ENCODE peak calls at places on chromosomes 6 and 20, in six cellular contexts. One of them, this sample, is unnamed.

GRCh38 chr6:154169193-154169847 is 130.3 kb downstream of the OPRM1 start:
- DNase-seq in PC-3: no peak
- DNase-seq in CD8-positive, alpha-beta T cell: no peak
- DNase-seq in brain microvascular endothelial cell: no peak
- DNase-seq in tibial artery: no peak
- DNase-seq in IMR-90: no peak
- DNase-seq in this sample: no peak

GRCh38 chr20:39032997-39033396 is 70.9 kb downstream of the DHX35 start:
- DNase-seq in IMR-90: no peak
- DNase-seq in brain microvascular endothelial cell: no peak
- DNase-seq in PC-3: no peak
- DNase-seq in CD8-positive, alpha-beta T cell: no peak
- DNase-seq in tibial artery: no peak
- DNase-seq in this sample: no peak

GRCh38 chr6:121523628-121524027 is 88.2 kb downstream of the GJA1 start:
- DNase-seq in IMR-90: peak; percentile 14
- DNase-seq in brain microvascular endothelial cell: peak; percentile 75
- DNase-seq in PC-3: no peak
- DNase-seq in CD8-positive, alpha-beta T cell: no peak
- DNase-seq in tibial artery: no peak
- DNase-seq in this sample: no peak

GRCh38 chr6:10522929-10523573 is 1.9 kb downstream of the GCNT2 start:
- DNase-seq in PC-3: no peak
- DNase-seq in IMR-90: no peak
- DNase-seq in CD8-positive, alpha-beta T cell: no peak
- DNase-seq in tibial artery: no peak
- DNase-seq in brain microvascular endothelial cell: no peak
- DNase-seq in this sample: no peak

GRCh38 chr6:136501081-136501480 is 49.1 kb downstream of the MAP7 start:
- DNase-seq in IMR-90: no peak
- DNase-seq in brain microvascular endothelial cell: no peak
- DNase-seq in tibial artery: no peak
- DNase-seq in CD8-positive, alpha-beta T cell: no peak
- DNase-seq in PC-3: no peak
- DNase-seq in this sample: no peak

GRCh38 chr6:113642714-113643442 is 214.3 kb upstream of the MARCKS start:
- DNase-seq in tibial artery: no peak
- DNase-seq in IMR-90: peak; percentile 28
- DNase-seq in brain microvascular endothelial cell: no peak
- DNase-seq in CD8-positive, alpha-beta T cell: no peak
- DNase-seq in PC-3: peak; percentile 67
- DNase-seq in this sample: no peak

GRCh38 chr6:35751594-35751993 is 14.8 kb downstream of the ARMC12 start:
- DNase-seq in brain microvascular endothelial cell: no peak
- DNase-seq in tibial artery: no peak
- DNase-seq in PC-3: no peak
- DNase-seq in CD8-positive, alpha-beta T cell: no peak
- DNase-seq in IMR-90: no peak
- DNase-seq in this sample: no peak

GRCh38 chr20:20441259-20441658 is 73.4 kb downstream of the INSM1 start:
- DNase-seq in tibial artery: no peak
- DNase-seq in IMR-90: no peak
- DNase-seq in PC-3: no peak
- DNase-seq in CD8-positive, alpha-beta T cell: no peak
- DNase-seq in brain microvascular endothelial cell: no peak
- DNase-seq in this sample: no peak

GRCh38 chr6:158475344-158476302 is 84.3 kb upstream of the TMEM181 start:
- DNase-seq in CD8-positive, alpha-beta T cell: no peak
- DNase-seq in PC-3: peak; percentile 67
- DNase-seq in brain microvascular endothelial cell: peak; percentile 38
- DNase-seq in tibial artery: no peak
- DNase-seq in IMR-90: peak; percentile 57
- DNase-seq in this sample: peak; percentile 57

GRCh38 chr6:69290116-69290515 is 506.7 kb downstream of the LMBRD1 start:
- DNase-seq in IMR-90: no peak
- DNase-seq in tibial artery: no peak
- DNase-seq in PC-3: no peak
- DNase-seq in CD8-positive, alpha-beta T cell: no peak
- DNase-seq in brain microvascular endothelial cell: no peak
- DNase-seq in this sample: no peak

GRCh38 chr20:32506721-32507120 is 78.4 kb downstream of the NOL4L start:
- DNase-seq in brain microvascular endothelial cell: no peak
- DNase-seq in IMR-90: no peak
- DNase-seq in PC-3: no peak
- DNase-seq in tibial artery: no peak
- DNase-seq in CD8-positive, alpha-beta T cell: no peak
- DNase-seq in this sample: no peak

GRCh38 chr6:87722831-87723726 is 21.0 kb upstream of the AKIRIN2 start:
- DNase-seq in tibial artery: peak; percentile 71
- DNase-seq in PC-3: peak; percentile 97
- DNase-seq in IMR-90: peak; percentile 95
- DNase-seq in brain microvascular endothelial cell: peak; percentile 84
- DNase-seq in CD8-positive, alpha-beta T cell: no peak
- DNase-seq in this sample: peak; percentile 79

GRCh38 chr6:164409309-164410009 is 899.9 kb downstream of the C6orf118 start:
- DNase-seq in CD8-positive, alpha-beta T cell: no peak
- DNase-seq in brain microvascular endothelial cell: no peak
- DNase-seq in tibial artery: no peak
- DNase-seq in IMR-90: no peak
- DNase-seq in PC-3: no peak
- DNase-seq in this sample: no peak

GRCh38 chr6:131761061-131761761 is 46.6 kb upstream of the ENPP1 start:
- DNase-seq in PC-3: peak; percentile 67
- DNase-seq in CD8-positive, alpha-beta T cell: no peak
- DNase-seq in brain microvascular endothelial cell: peak; percentile 9
- DNase-seq in tibial artery: no peak
- DNase-seq in IMR-90: peak; percentile 89
- DNase-seq in this sample: no peak

GRCh38 chr20:32626859-32627636 is 41.9 kb upstream of the NOL4L start:
- DNase-seq in IMR-90: no peak
- DNase-seq in brain microvascular endothelial cell: no peak
- DNase-seq in PC-3: no peak
- DNase-seq in tibial artery: no peak
- DNase-seq in CD8-positive, alpha-beta T cell: no peak
- DNase-seq in this sample: no peak

GRCh38 chr20:62824476-62825287 is 7.8 kb downstream of the COL9A3 start:
- DNase-seq in brain microvascular endothelial cell: no peak
- DNase-seq in IMR-90: no peak
- DNase-seq in PC-3: peak; percentile 42
- DNase-seq in tibial artery: no peak
- DNase-seq in CD8-positive, alpha-beta T cell: peak; percentile 23
- DNase-seq in this sample: no peak

GRCh38 chr20:63977392-63978276 is 1.8 kb downstream of the SAMD10 start:
- DNase-seq in CD8-positive, alpha-beta T cell: peak; percentile 52
- DNase-seq in tibial artery: no peak
- DNase-seq in brain microvascular endothelial cell: peak; percentile 83
- DNase-seq in IMR-90: peak; percentile 88
- DNase-seq in PC-3: peak; percentile 51
- DNase-seq in this sample: no peak

GRCh38 chr6:153069897-153070296 is 61.2 kb downstream of the RGS17 start:
- DNase-seq in brain microvascular endothelial cell: no peak
- DNase-seq in IMR-90: no peak
- DNase-seq in CD8-positive, alpha-beta T cell: no peak
- DNase-seq in tibial artery: no peak
- DNase-seq in PC-3: no peak
- DNase-seq in this sample: no peak

GRCh38 chr6:35037289-35038038 is 103.7 kb downstream of the TCP11 start:
- DNase-seq in CD8-positive, alpha-beta T cell: no peak
- DNase-seq in IMR-90: no peak
- DNase-seq in tibial artery: peak; percentile 11
- DNase-seq in brain microvascular endothelial cell: no peak
- DNase-seq in PC-3: no peak
- DNase-seq in this sample: no peak

GRCh38 chr20:59101956-59102355 is 59.4 kb upstream of the PRELID3B start:
- DNase-seq in brain microvascular endothelial cell: no peak
- DNase-seq in IMR-90: no peak
- DNase-seq in PC-3: no peak
- DNase-seq in CD8-positive, alpha-beta T cell: no peak
- DNase-seq in tibial artery: no peak
- DNase-seq in this sample: no peak

GRCh38 chr20:63547484-63548480 is at the start of gene SRMS:
- DNase-seq in brain microvascular endothelial cell: no peak
- DNase-seq in tibial artery: no peak
- DNase-seq in PC-3: peak; percentile 15
- DNase-seq in CD8-positive, alpha-beta T cell: no peak
- DNase-seq in IMR-90: no peak
- DNase-seq in this sample: no peak

GRCh38 chr20:17227669-17228623 is 1.1 kb downstream of the PCSK2 start:
- DNase-seq in brain microvascular endothelial cell: no peak
- DNase-seq in CD8-positive, alpha-beta T cell: no peak
- DNase-seq in IMR-90: peak; percentile 1
- DNase-seq in tibial artery: no peak
- DNase-seq in PC-3: no peak
- DNase-seq in this sample: no peak

GRCh38 chr20:18853946-18854646 is 40.5 kb downstream of the SCP2D1 start:
- DNase-seq in brain microvascular endothelial cell: no peak
- DNase-seq in CD8-positive, alpha-beta T cell: no peak
- DNase-seq in IMR-90: no peak
- DNase-seq in tibial artery: no peak
- DNase-seq in PC-3: no peak
- DNase-seq in this sample: no peak

GRCh38 chr20:37807901-37808751 is 94.8 kb upstream of the VSTM2L start:
- DNase-seq in CD8-positive, alpha-beta T cell: no peak
- DNase-seq in PC-3: no peak
- DNase-seq in IMR-90: no peak
- DNase-seq in brain microvascular endothelial cell: no peak
- DNase-seq in tibial artery: no peak
- DNase-seq in this sample: no peak

GRCh38 chr20:10673831-10674683 is at the start of gene JAG1:
- DNase-seq in IMR-90: peak; percentile 95
- DNase-seq in CD8-positive, alpha-beta T cell: peak; percentile 16
- DNase-seq in tibial artery: peak; percentile 98
- DNase-seq in brain microvascular endothelial cell: peak; percentile 92
- DNase-seq in PC-3: peak; percentile 99
- DNase-seq in this sample: peak; percentile 60

GRCh38 chr6:17032595-17033591 is 69.0 kb upstream of the STMND1 start:
- DNase-seq in tibial artery: peak; percentile 87
- DNase-seq in CD8-positive, alpha-beta T cell: no peak
- DNase-seq in IMR-90: peak; percentile 95
- DNase-seq in PC-3: peak; percentile 91
- DNase-seq in brain microvascular endothelial cell: peak; percentile 95
- DNase-seq in this sample: peak; percentile 85

GRCh38 chr6:130620338-130620781 is 206.8 kb upstream of the SMLR1 start:
- DNase-seq in brain microvascular endothelial cell: no peak
- DNase-seq in tibial artery: no peak
- DNase-seq in CD8-positive, alpha-beta T cell: no peak
- DNase-seq in IMR-90: no peak
- DNase-seq in PC-3: peak; percentile 41
- DNase-seq in this sample: peak; percentile 67

GRCh38 chr6:168050861-168051586 is 28.0 kb downstream of the FRMD1 start:
- DNase-seq in PC-3: no peak
- DNase-seq in tibial artery: no peak
- DNase-seq in CD8-positive, alpha-beta T cell: no peak
- DNase-seq in IMR-90: no peak
- DNase-seq in brain microvascular endothelial cell: no peak
- DNase-seq in this sample: no peak

GRCh38 chr20:38790210-38791053 is 15.1 kb upstream of the PPP1R16B start:
- DNase-seq in tibial artery: no peak
- DNase-seq in brain microvascular endothelial cell: peak; percentile 25
- DNase-seq in CD8-positive, alpha-beta T cell: peak; percentile 26
- DNase-seq in PC-3: peak; percentile 69
- DNase-seq in IMR-90: peak; percentile 38
- DNase-seq in this sample: no peak

GRCh38 chr20:44650777-44651493 is 564 bp downstream of the ADA start:
- DNase-seq in brain microvascular endothelial cell: no peak
- DNase-seq in tibial artery: no peak
- DNase-seq in PC-3: no peak
- DNase-seq in IMR-90: no peak
- DNase-seq in CD8-positive, alpha-beta T cell: peak; percentile 46
- DNase-seq in this sample: no peak

GRCh38 chr20:46438156-46438750 is 31.8 kb upstream of the ELMO2 start:
- DNase-seq in tibial artery: no peak
- DNase-seq in PC-3: peak; percentile 73
- DNase-seq in IMR-90: peak; percentile 32
- DNase-seq in CD8-positive, alpha-beta T cell: no peak
- DNase-seq in brain microvascular endothelial cell: peak; percentile 47
- DNase-seq in this sample: no peak
- TF ChIP-seq CTCF in tibial artery: no peak
- TF ChIP-seq CTCF in PC-3: peak; percentile 80
- TF ChIP-seq CTCF in IMR-90: peak; percentile 49
- TF ChIP-seq CTCF in CD8-positive, alpha-beta T cell: no peak
- TF ChIP-seq CTCF in brain microvascular endothelial cell: peak; percentile 58
- TF ChIP-seq CTCF in this sample: peak; percentile 45

DNA sequence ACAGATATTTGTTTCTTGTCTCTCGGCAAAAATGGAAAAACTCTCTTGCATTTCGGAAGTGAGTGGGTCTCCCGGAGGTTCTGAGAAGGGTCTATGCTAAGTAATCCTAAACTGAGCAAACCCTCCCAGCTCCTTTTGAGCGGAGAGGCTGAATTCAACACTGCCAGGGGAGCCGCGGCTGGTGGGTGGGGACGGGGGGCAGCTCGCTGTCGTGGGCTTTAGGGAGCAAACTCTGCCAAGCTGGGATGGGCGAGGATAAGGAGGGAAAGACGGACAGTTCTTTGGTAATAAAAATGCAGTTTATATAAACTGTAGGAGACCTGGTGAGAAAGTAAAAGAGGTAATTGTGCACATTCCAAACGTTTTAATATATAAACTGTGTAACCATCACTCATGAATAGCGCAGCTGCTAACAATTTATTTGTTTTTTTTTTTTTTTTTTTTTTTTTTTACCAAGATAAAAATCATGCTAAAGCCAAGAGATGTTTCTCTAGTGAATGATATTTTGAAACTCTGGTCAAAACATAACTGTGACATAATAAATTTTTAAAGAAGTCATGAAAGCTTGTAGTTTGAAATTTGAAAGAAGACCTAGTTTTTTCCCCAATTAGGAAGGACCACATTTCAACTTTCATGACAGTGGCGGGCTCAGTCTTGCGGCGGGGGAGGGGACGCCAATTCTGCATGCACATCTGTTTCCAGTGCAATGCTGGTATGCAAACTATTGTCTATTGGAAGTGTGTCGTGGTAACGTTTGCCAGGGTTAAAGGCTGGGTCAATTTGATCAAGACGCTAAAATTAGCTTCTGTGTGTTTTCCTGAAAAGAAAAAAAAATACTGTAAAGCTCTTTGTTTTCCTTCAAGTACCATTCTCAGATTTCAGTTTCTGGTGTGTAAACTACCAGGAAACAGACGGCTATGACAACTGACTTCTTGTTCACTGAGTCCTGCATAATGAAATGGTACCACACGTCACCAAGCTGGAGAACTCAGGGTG is 211.8 kb downstream of the FOXC1 start:
- DNase-seq in IMR-90: peak; percentile 31
- DNase-seq in CD8-positive, alpha-beta T cell: no peak
- DNase-seq in brain microvascular endothelial cell: peak; percentile 32
- DNase-seq in tibial artery: no peak
- DNase-seq in PC-3: no peak
- DNase-seq in this sample: peak; percentile 79
- H3K4me3 ChIP-seq in IMR-90: peak overlapping the region; percentile 24
- H3K4me3 ChIP-seq in CD8-positive, alpha-beta T cell: no peak overlapping the region
- H3K4me3 ChIP-seq in brain microvascular endothelial cell: peak overlapping the region; percentile 32
- H3K4me3 ChIP-seq in tibial artery: peak overlapping the region; percentile 39
- H3K4me3 ChIP-seq in PC-3: no peak overlapping the region
- H3K4me3 ChIP-seq in this sample: no peak overlapping the region

GRCh38 chr20:56629464-56630085 is 469 bp downstream of the TFAP2C start:
- DNase-seq in tibial artery: no peak
- DNase-seq in PC-3: peak; percentile 14
- DNase-seq in CD8-positive, alpha-beta T cell: no peak
- DNase-seq in IMR-90: no peak
- DNase-seq in brain microvascular endothelial cell: no peak
- DNase-seq in this sample: no peak
- H3K27me3 ChIP-seq in tibial artery: peaks cover 91% of the 10 kb centered on the region
- H3K27me3 ChIP-seq in PC-3: no peaks in the 10 kb centered on the region
- H3K27me3 ChIP-seq in CD8-positive, alpha-beta T cell: peaks cover 10% of the 10 kb centered on the region
- H3K27me3 ChIP-seq in IMR-90: peaks cover 85% of the 10 kb centered on the region
- H3K27me3 ChIP-seq in brain microvascular endothelial cell: peaks cover 67% of the 10 kb centered on the region
- H3K27me3 ChIP-seq in this sample: peaks cover 3% of the 10 kb centered on the region

GRCh38 chr20:57335392-57335791 is 5.8 kb downstream of the SPO11 start:
- DNase-seq in brain microvascular endothelial cell: no peak
- DNase-seq in PC-3: peak; percentile 45
- DNase-seq in CD8-positive, alpha-beta T cell: no peak
- DNase-seq in IMR-90: no peak
- DNase-seq in tibial artery: no peak
- DNase-seq in this sample: no peak
- TF ChIP-seq CTCF in brain microvascular endothelial cell: no peak
- TF ChIP-seq CTCF in PC-3: peak; percentile 54
- TF ChIP-seq CTCF in CD8-positive, alpha-beta T cell: no peak
- TF ChIP-seq CTCF in IMR-90: no peak
- TF ChIP-seq CTCF in tibial artery: no peak
- TF ChIP-seq CTCF in this sample: no peak